ENCODE peak calls at places on chromosomes 16 and 17, in nine cellular contexts. One of them, this sample, is unnamed.

GRCh38 chr16:65413861-65414260 is 292.0 kb upstream of the CDH11 start:
- DNase-seq in GF-D8: no peak
- DNase-seq in heart left ventricle: no peak
- DNase-seq in stimulated activated CD4-positive, alpha-beta T cell treated with anti-CD3 and anti-CD28 coated beads, Interleukin-1b, Interleukin-23, amount 100 ng/mL, for 1 hour: no peak
- DNase-seq in amygdala: no peak
- DNase-seq in H9: no peak
- DNase-seq in effector memory CD4-positive, alpha-beta T cell: no peak
- DNase-seq in lung: no peak
- DNase-seq in GM12864: no peak
- DNase-seq in this sample: no peak

GRCh38 chr16:88772871-88773811 is 11.9 kb downstream of the PIEZO1 start:
- DNase-seq in lung: no peak
- DNase-seq in GF-D8: peak; percentile 6
- DNase-seq in heart left ventricle: peak; percentile 75
- DNase-seq in effector memory CD4-positive, alpha-beta T cell: no peak
- DNase-seq in H9: no peak
- DNase-seq in stimulated activated CD4-positive, alpha-beta T cell treated with anti-CD3 and anti-CD28 coated beads, Interleukin-1b, Interleukin-23, amount 100 ng/mL, for 1 hour: no peak
- DNase-seq in amygdala: no peak
- DNase-seq in GM12864: no peak
- DNase-seq in this sample: no peak

GRCh38 chr17:47220531-47220999 is 11.4 kb downstream of the MYL4 start:
- DNase-seq in H9: no peak
- DNase-seq in effector memory CD4-positive, alpha-beta T cell: no peak
- DNase-seq in GF-D8: no peak
- DNase-seq in lung: no peak
- DNase-seq in heart left ventricle: no peak
- DNase-seq in GM12864: no peak
- DNase-seq in stimulated activated CD4-positive, alpha-beta T cell treated with anti-CD3 and anti-CD28 coated beads, Interleukin-1b, Interleukin-23, amount 100 ng/mL, for 1 hour: no peak
- DNase-seq in amygdala: no peak
- DNase-seq in this sample: no peak

GRCh38 chr17:28950017-28950751 is 1.1 kb downstream of the PHF12 start:
- DNase-seq in lung: peak; percentile 64
- DNase-seq in effector memory CD4-positive, alpha-beta T cell: peak; percentile 42
- DNase-seq in amygdala: peak; percentile 31
- DNase-seq in GF-D8: no peak
- DNase-seq in heart left ventricle: peak; percentile 61
- DNase-seq in GM12864: no peak
- DNase-seq in H9: peak; percentile 80
- DNase-seq in stimulated activated CD4-positive, alpha-beta T cell treated with anti-CD3 and anti-CD28 coated beads, Interleukin-1b, Interleukin-23, amount 100 ng/mL, for 1 hour: peak; percentile 22
- DNase-seq in this sample: peak; percentile 59

GRCh38 chr16:1150511-1150982 is 2.4 kb upstream of the CACNA1H start:
- DNase-seq in heart left ventricle: no peak
- DNase-seq in amygdala: no peak
- DNase-seq in GF-D8: no peak
- DNase-seq in lung: no peak
- DNase-seq in GM12864: no peak
- DNase-seq in H9: peak; percentile 62
- DNase-seq in effector memory CD4-positive, alpha-beta T cell: no peak
- DNase-seq in stimulated activated CD4-positive, alpha-beta T cell treated with anti-CD3 and anti-CD28 coated beads, Interleukin-1b, Interleukin-23, amount 100 ng/mL, for 1 hour: no peak
- DNase-seq in this sample: no peak

GRCh38 chr17:38435795-38436194 is 7.5 kb downstream of the ARHGAP23 start:
- DNase-seq in effector memory CD4-positive, alpha-beta T cell: no peak
- DNase-seq in amygdala: no peak
- DNase-seq in lung: no peak
- DNase-seq in H9: peak; percentile 47
- DNase-seq in stimulated activated CD4-positive, alpha-beta T cell treated with anti-CD3 and anti-CD28 coated beads, Interleukin-1b, Interleukin-23, amount 100 ng/mL, for 1 hour: no peak
- DNase-seq in GM12864: no peak
- DNase-seq in GF-D8: no peak
- DNase-seq in heart left ventricle: no peak
- DNase-seq in this sample: no peak

GRCh38 chr17:74260525-74260850 is 13.5 kb upstream of the DNAI2 start:
- DNase-seq in GF-D8: no peak
- DNase-seq in effector memory CD4-positive, alpha-beta T cell: no peak
- DNase-seq in stimulated activated CD4-positive, alpha-beta T cell treated with anti-CD3 and anti-CD28 coated beads, Interleukin-1b, Interleukin-23, amount 100 ng/mL, for 1 hour: no peak
- DNase-seq in heart left ventricle: no peak
- DNase-seq in GM12864: no peak
- DNase-seq in H9: peak; percentile 82
- DNase-seq in lung: no peak
- DNase-seq in amygdala: no peak
- DNase-seq in this sample: no peak

GRCh38 chr16:22627043-22627442 is 116.4 kb downstream of the NPIPB5 start:
- DNase-seq in GM12864: no peak
- DNase-seq in amygdala: no peak
- DNase-seq in H9: no peak
- DNase-seq in effector memory CD4-positive, alpha-beta T cell: no peak
- DNase-seq in lung: no peak
- DNase-seq in GF-D8: no peak
- DNase-seq in heart left ventricle: no peak
- DNase-seq in stimulated activated CD4-positive, alpha-beta T cell treated with anti-CD3 and anti-CD28 coated beads, Interleukin-1b, Interleukin-23, amount 100 ng/mL, for 1 hour: no peak
- DNase-seq in this sample: no peak

GRCh38 chr17:74024871-74025531 is 178.5 kb upstream of the RPL38 start:
- DNase-seq in effector memory CD4-positive, alpha-beta T cell: no peak
- DNase-seq in GF-D8: no peak
- DNase-seq in GM12864: no peak
- DNase-seq in H9: no peak
- DNase-seq in amygdala: no peak
- DNase-seq in stimulated activated CD4-positive, alpha-beta T cell treated with anti-CD3 and anti-CD28 coated beads, Interleukin-1b, Interleukin-23, amount 100 ng/mL, for 1 hour: no peak
- DNase-seq in heart left ventricle: no peak
- DNase-seq in lung: no peak
- DNase-seq in this sample: no peak

GRCh38 chr17:35991075-35991474 is 4.5 kb upstream of the CCL14 start:
- DNase-seq in amygdala: no peak
- DNase-seq in H9: no peak
- DNase-seq in heart left ventricle: no peak
- DNase-seq in GM12864: no peak
- DNase-seq in lung: no peak
- DNase-seq in GF-D8: no peak
- DNase-seq in effector memory CD4-positive, alpha-beta T cell: no peak
- DNase-seq in stimulated activated CD4-positive, alpha-beta T cell treated with anti-CD3 and anti-CD28 coated beads, Interleukin-1b, Interleukin-23, amount 100 ng/mL, for 1 hour: no peak
- DNase-seq in this sample: no peak

GRCh38 chr16:10308305-10309193 is 77.3 kb upstream of the ATF7IP2 start:
- DNase-seq in H9: no peak
- DNase-seq in stimulated activated CD4-positive, alpha-beta T cell treated with anti-CD3 and anti-CD28 coated beads, Interleukin-1b, Interleukin-23, amount 100 ng/mL, for 1 hour: no peak
- DNase-seq in effector memory CD4-positive, alpha-beta T cell: no peak
- DNase-seq in lung: no peak
- DNase-seq in GM12864: no peak
- DNase-seq in heart left ventricle: no peak
- DNase-seq in amygdala: no peak
- DNase-seq in GF-D8: no peak
- DNase-seq in this sample: peak; percentile 38

GRCh38 chr17:32174889-32175288 is 32.6 kb downstream of the RHOT1 start:
- DNase-seq in lung: no peak
- DNase-seq in stimulated activated CD4-positive, alpha-beta T cell treated with anti-CD3 and anti-CD28 coated beads, Interleukin-1b, Interleukin-23, amount 100 ng/mL, for 1 hour: no peak
- DNase-seq in effector memory CD4-positive, alpha-beta T cell: no peak
- DNase-seq in heart left ventricle: no peak
- DNase-seq in amygdala: no peak
- DNase-seq in H9: no peak
- DNase-seq in GM12864: no peak
- DNase-seq in GF-D8: no peak
- DNase-seq in this sample: no peak

GRCh38 chr16:81318711-81319110 is 3.9 kb downstream of the GAN start:
- DNase-seq in lung: no peak
- DNase-seq in H9: no peak
- DNase-seq in heart left ventricle: no peak
- DNase-seq in GM12864: no peak
- DNase-seq in GF-D8: no peak
- DNase-seq in stimulated activated CD4-positive, alpha-beta T cell treated with anti-CD3 and anti-CD28 coated beads, Interleukin-1b, Interleukin-23, amount 100 ng/mL, for 1 hour: no peak
- DNase-seq in effector memory CD4-positive, alpha-beta T cell: no peak
- DNase-seq in amygdala: no peak
- DNase-seq in this sample: no peak

GRCh38 chr16:28260193-28260592 is 32.1 kb upstream of the SBK1 start:
- DNase-seq in amygdala: no peak
- DNase-seq in stimulated activated CD4-positive, alpha-beta T cell treated with anti-CD3 and anti-CD28 coated beads, Interleukin-1b, Interleukin-23, amount 100 ng/mL, for 1 hour: no peak
- DNase-seq in lung: no peak
- DNase-seq in effector memory CD4-positive, alpha-beta T cell: no peak
- DNase-seq in GM12864: no peak
- DNase-seq in H9: no peak
- DNase-seq in GF-D8: no peak
- DNase-seq in heart left ventricle: peak; percentile 76
- DNase-seq in this sample: no peak

GRCh38 chr17:79778504-79779087 is 648 bp downstream of the CBX2 start:
- DNase-seq in GM12864: no peak
- DNase-seq in heart left ventricle: no peak
- DNase-seq in effector memory CD4-positive, alpha-beta T cell: no peak
- DNase-seq in lung: no peak
- DNase-seq in H9: peak; percentile 67
- DNase-seq in amygdala: no peak
- DNase-seq in stimulated activated CD4-positive, alpha-beta T cell treated with anti-CD3 and anti-CD28 coated beads, Interleukin-1b, Interleukin-23, amount 100 ng/mL, for 1 hour: no peak
- DNase-seq in GF-D8: no peak
- DNase-seq in this sample: no peak

GRCh38 chr16:1366060-1366711 is 14.5 kb downstream of the GNPTG start:
- DNase-seq in lung: no peak
- DNase-seq in GM12864: no peak
- DNase-seq in amygdala: no peak
- DNase-seq in effector memory CD4-positive, alpha-beta T cell: no peak
- DNase-seq in heart left ventricle: no peak
- DNase-seq in stimulated activated CD4-positive, alpha-beta T cell treated with anti-CD3 and anti-CD28 coated beads, Interleukin-1b, Interleukin-23, amount 100 ng/mL, for 1 hour: no peak
- DNase-seq in GF-D8: no peak
- DNase-seq in H9: no peak
- DNase-seq in this sample: no peak

This sample was measured in MV-4-11.